ENCODE peak calls at places on chromosomes 13 and 19, in four cellular contexts. One of them, this sample, is unnamed. For H3K27me3, the result is how much of the 10 kb centered on the place peaks cover.

GRCh38 chr19:489418-490196 is 6.7 kb upstream of the MADCAM1 start:
- DNase-seq in heart right ventricle: no peak
- DNase-seq in PC-3: peak
- DNase-seq in astrocyte: peak
- DNase-seq in this sample: no peak

GRCh38 chr19:15540435-15540834 is 32.1 kb downstream of the CYP4F22 start:
- DNase-seq in heart right ventricle: no peak
- DNase-seq in PC-3: no peak
- DNase-seq in astrocyte: no peak
- DNase-seq in this sample: no peak

GRCh38 chr13:50156140-50156539 is 140.9 kb downstream of the KCNRG start:
- DNase-seq in heart right ventricle: no peak
- DNase-seq in astrocyte: peak
- DNase-seq in PC-3: no peak
- DNase-seq in this sample: no peak

GRCh38 chr13:112248909-112249592 is 127.1 kb upstream of the SPACA7 start:
- DNase-seq in PC-3: no peak
- DNase-seq in astrocyte: no peak
- DNase-seq in heart right ventricle: no peak
- DNase-seq in this sample: peak

GRCh38 chr13:40109324-40109958 is 454.0 kb downstream of the COG6 start:
- DNase-seq in PC-3: peak
- DNase-seq in heart right ventricle: no peak
- DNase-seq in astrocyte: peak
- DNase-seq in this sample: no peak

GRCh38 chr13:42377640-42378382 is 105.9 kb downstream of the AKAP11 start:
- DNase-seq in PC-3: no peak
- DNase-seq in heart right ventricle: no peak
- DNase-seq in astrocyte: no peak
- DNase-seq in this sample: no peak

GRCh38 chr13:83884141-83884540 is 1.9 kb upstream of the SLITRK1 start:
- DNase-seq in astrocyte: no peak
- DNase-seq in heart right ventricle: no peak
- DNase-seq in PC-3: no peak
- DNase-seq in this sample: no peak

GRCh38 chr13:92175330-92175729 is 776.9 kb downstream of the GPC5 start:
- DNase-seq in PC-3: peak
- DNase-seq in astrocyte: peak
- DNase-seq in heart right ventricle: no peak
- DNase-seq in this sample: peak

GRCh38 chr13:74774252-74774651 is 640.0 kb upstream of the KLF12 start:
- DNase-seq in heart right ventricle: no peak
- DNase-seq in PC-3: no peak
- DNase-seq in astrocyte: peak
- DNase-seq in this sample: no peak

GRCh38 chr19:3440082-3440481 is 40.2 kb downstream of the SMIM24 start:
- DNase-seq in astrocyte: no peak
- DNase-seq in PC-3: peak
- DNase-seq in heart right ventricle: no peak
- DNase-seq in this sample: peak

GRCh38 chr13:114339779-114340534 is 25.7 kb downstream of the CHAMP1 start:
- DNase-seq in astrocyte: no peak
- DNase-seq in heart right ventricle: no peak
- DNase-seq in PC-3: peak
- DNase-seq in this sample: peak

GRCh38 chr19:6733338-6734095 is 3.9 kb downstream of the GPR108 start:
- DNase-seq in astrocyte: no peak
- DNase-seq in PC-3: no peak
- DNase-seq in heart right ventricle: no peak
- DNase-seq in this sample: no peak

GRCh38 chr13:86446311-86446710 is 647.1 kb upstream of the SLITRK6 start:
- DNase-seq in PC-3: peak
- DNase-seq in astrocyte: peak
- DNase-seq in heart right ventricle: no peak
- DNase-seq in this sample: no peak

GRCh38 chr13:88005188-88005587 is 334.0 kb downstream of the SLITRK5 start:
- DNase-seq in PC-3: peak
- DNase-seq in astrocyte: no peak
- DNase-seq in heart right ventricle: no peak
- DNase-seq in this sample: no peak

GRCh38 chr13:53254495-53254894 is 225.9 kb downstream of the OLFM4 start:
- DNase-seq in astrocyte: no peak
- DNase-seq in PC-3: no peak
- DNase-seq in heart right ventricle: no peak
- DNase-seq in this sample: no peak

GRCh38 chr13:69474286-69474685 is 633.3 kb upstream of the ATXN8OS start:
- DNase-seq in PC-3: peak
- DNase-seq in heart right ventricle: no peak
- DNase-seq in astrocyte: peak
- DNase-seq in this sample: no peak

GRCh38 chr19:7349961-7350711 is 1.4 kb downstream of the ARHGEF18 start:
- DNase-seq in heart right ventricle: no peak
- DNase-seq in astrocyte: no peak
- DNase-seq in PC-3: no peak
- DNase-seq in this sample: no peak

GRCh38 chr13:33392794-33393371 is 107.3 kb upstream of the STARD13 start:
- DNase-seq in astrocyte: no peak
- DNase-seq in PC-3: no peak
- DNase-seq in heart right ventricle: no peak
- DNase-seq in this sample: no peak

GRCh38 chr13:107883561-107884175 is 331.7 kb downstream of the LIG4 start:
- DNase-seq in astrocyte: peak
- DNase-seq in heart right ventricle: no peak
- DNase-seq in PC-3: peak
- DNase-seq in this sample: no peak

GRCh38 chr19:51136333-51136732 is 5.8 kb upstream of the SIGLEC7 start:
- DNase-seq in PC-3: no peak
- DNase-seq in astrocyte: no peak
- DNase-seq in heart right ventricle: no peak
- DNase-seq in this sample: no peak

GRCh38 chr19:17305517-17306284 is at the start of gene MRPL34:
- DNase-seq in heart right ventricle: peak
- DNase-seq in PC-3: peak
- DNase-seq in astrocyte: peak
- DNase-seq in this sample: peak

GRCh38 chr19:22527554-22527953 is 105.4 kb upstream of the ZNF98 start:
- DNase-seq in PC-3: no peak
- DNase-seq in heart right ventricle: no peak
- DNase-seq in astrocyte: no peak
- DNase-seq in this sample: no peak

GRCh38 chr13:79936368-79937136 is 404.4 kb downstream of the SPRY2 start:
- DNase-seq in astrocyte: peak
- DNase-seq in PC-3: peak
- DNase-seq in heart right ventricle: peak
- DNase-seq in this sample: no peak

GRCh38 chr19:28643284-28643683 is 569.7 kb downstream of the UQCRFS1 start:
- DNase-seq in heart right ventricle: no peak
- DNase-seq in PC-3: no peak
- DNase-seq in astrocyte: no peak
- DNase-seq in this sample: no peak
- TF ChIP-seq CTCF in heart right ventricle: no peak
- TF ChIP-seq CTCF in PC-3: no peak
- TF ChIP-seq CTCF in astrocyte: no peak
- TF ChIP-seq CTCF in this sample: no peak

GRCh38 chr13:104847863-104848262 is 1687.6 kb downstream of the EFNB2 start:
- DNase-seq in heart right ventricle: no peak
- DNase-seq in PC-3: peak
- DNase-seq in astrocyte: no peak
- DNase-seq in this sample: no peak

GRCh38 chr13:104837756-104838155 is 1697.7 kb downstream of the EFNB2 start:
- DNase-seq in astrocyte: no peak
- DNase-seq in PC-3: no peak
- DNase-seq in heart right ventricle: no peak
- DNase-seq in this sample: no peak

GRCh38 chr13:104841110-104841509 is 1694.4 kb downstream of the EFNB2 start:
- DNase-seq in heart right ventricle: no peak
- DNase-seq in astrocyte: no peak
- DNase-seq in PC-3: no peak
- DNase-seq in this sample: no peak

GRCh38 chr13:104843328-104843727 is 1692.1 kb downstream of the EFNB2 start:
- DNase-seq in PC-3: no peak
- DNase-seq in heart right ventricle: no peak
- DNase-seq in astrocyte: no peak
- DNase-seq in this sample: no peak
- H3K27me3 ChIP-seq in PC-3: under half
- H3K27me3 ChIP-seq in heart right ventricle: under half
- H3K27me3 ChIP-seq in astrocyte: under half
- H3K27me3 ChIP-seq in this sample: under half

GRCh38 chr13:27960362-27961226 is 8.5 kb downstream of the CDX2 start:
- DNase-seq in heart right ventricle: peak
- DNase-seq in PC-3: peak
- DNase-seq in astrocyte: no peak
- DNase-seq in this sample: peak
- TF ChIP-seq CTCF in heart right ventricle: peak
- TF ChIP-seq CTCF in PC-3: peak
- TF ChIP-seq CTCF in astrocyte: no peak
- TF ChIP-seq CTCF in this sample: peak

DNA sequence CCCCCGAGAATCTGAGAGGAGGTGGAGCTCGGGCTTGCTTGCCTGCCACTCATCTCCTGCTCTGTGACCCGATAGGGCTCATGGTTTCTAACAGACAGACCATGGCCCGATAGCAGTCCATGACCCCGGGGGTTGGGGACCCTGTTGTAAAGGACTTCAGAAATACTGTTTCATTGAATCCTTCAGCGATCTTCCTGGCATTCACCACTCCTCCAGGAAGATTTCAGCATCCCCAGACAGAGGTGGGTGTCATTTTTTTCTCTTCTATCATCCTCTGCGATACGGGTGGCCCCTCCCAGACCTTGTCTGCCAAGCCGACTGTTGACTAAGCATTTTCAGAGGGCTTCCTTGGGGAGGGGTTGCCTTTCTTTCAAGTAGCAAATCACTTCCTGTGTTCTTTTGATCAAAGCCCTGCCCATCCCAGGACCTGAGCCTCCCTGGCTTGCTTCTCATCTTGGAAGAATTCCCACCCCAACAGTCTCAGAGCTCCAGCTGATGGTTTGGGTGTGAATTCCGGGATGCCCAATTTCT is 1.7 kb downstream of the MYO1F start:
- DNase-seq in astrocyte: peak
- DNase-seq in PC-3: peak
- DNase-seq in heart right ventricle: no peak
- DNase-seq in this sample: peak
- H3K27me3 ChIP-seq in astrocyte: under half
- H3K27me3 ChIP-seq in PC-3: under half
- H3K27me3 ChIP-seq in heart right ventricle: under half
- H3K27me3 ChIP-seq in this sample: under half